ENCODE peak calls at places on chromosomes 1 and 21, in seven cellular contexts. C, F, B, R, L, W and J are unnamed samples.
A peak's percentile ranks its signal among the peaks of the same experiment; 100 is the strongest.

GRCh38 chr1:109556563-109556962 is 8.1 kb downstream of the GNAI3 start:
- DNase-seq in C (no peak), F (no peak), B (no peak), R (no peak), L (no peak), W (no peak), J (no peak)

GRCh38 chr1:112982853-112983539 is 27.0 kb upstream of the SLC16A1 start:
- DNase-seq in C (peak; percentile 12), F (no peak), B (no peak), R (no peak), L (no peak), W (no peak), J (no peak)

GRCh38 chr1:55589656-55590297 is 374.6 kb upstream of the USP24 start:
- DNase-seq in C (no peak), F (no peak), B (no peak), R (no peak), L (no peak), W (no peak), J (no peak)

GRCh38 chr1:157540160-157540748 is 12.1 kb downstream of the FCRL5 start:
- DNase-seq in C (no peak), F (no peak), B (no peak), R (no peak), L (no peak), W (no peak), J (no peak)

GRCh38 chr1:234302334-234302962 is 70.8 kb upstream of the COA6 start:
- DNase-seq in C (no peak), F (no peak), B (no peak), R (no peak), L (no peak), W (no peak), J (no peak)

GRCh38 chr1:55012661-55013060 is 13.9 kb downstream of the BSND start:
- DNase-seq in C (no peak), F (no peak), B (no peak), R (no peak), L (no peak), W (no peak), J (peak; percentile 47)

GRCh38 chr1:7209340-7209739 is 424.1 kb downstream of the CAMTA1 start:
- DNase-seq in C (no peak), F (no peak), B (peak; percentile 42), R (no peak), L (no peak), W (no peak), J (no peak)

GRCh38 chr1:179817789-179818188 is 59.8 kb downstream of the TOR1AIP2 start:
- DNase-seq in C (no peak), F (no peak), B (peak; percentile 49), R (no peak), L (no peak), W (no peak), J (no peak)

GRCh38 chr1:25182629-25183028 is 49.7 kb downstream of the SYF2 start:
- DNase-seq in C (no peak), F (no peak), B (no peak), R (no peak), L (no peak), W (no peak), J (no peak)

GRCh38 chr1:15283500-15283899 is 36.5 kb downstream of the FHAD1 start:
- DNase-seq in C (no peak), F (no peak), B (peak; percentile 75), R (no peak), L (no peak), W (no peak), J (no peak)

GRCh38 chr1:153939476-153939875 is 7.0 kb downstream of the DENND4B start:
- DNase-seq in C (no peak), F (no peak), B (peak; percentile 12), R (no peak), L (no peak), W (no peak), J (no peak)

GRCh38 chr1:44219301-44219626 is 6.0 kb downstream of the DMAP1 start:
- DNase-seq in C (no peak), F (no peak), B (no peak), R (no peak), L (no peak), W (no peak), J (no peak)

GRCh38 chr1:198919667-198920398 is 281.0 kb downstream of the PTPRC start:
- DNase-seq in C (no peak), F (no peak), B (no peak), R (no peak), L (no peak), W (no peak), J (no peak)

GRCh38 chr1:24022611-24023359 is 42.7 kb upstream of the SRSF10 start:
- DNase-seq in C (no peak), F (no peak), B (peak; percentile 29), R (peak; percentile 85), L (peak; percentile 19), W (no peak), J (peak; percentile 25)

GRCh38 chr1:2566106-2567045 is 10.2 kb downstream of the TNFRSF14 start:
- DNase-seq in C (no peak), F (no peak), B (peak; percentile 27), R (no peak), L (no peak), W (no peak), J (no peak)

GRCh38 chr1:209800984-209801834 is 4.7 kb downstream of the IRF6 start:
- DNase-seq in C (no peak), F (no peak), B (peak; percentile 64), R (no peak), L (no peak), W (no peak), J (no peak)

GRCh38 chr1:16612332-16613172 is 812 bp downstream of the NBPF1 start:
- DNase-seq in C (no peak), F (no peak), B (peak; percentile 70), R (peak; percentile 54), L (peak; percentile 76), W (peak; percentile 95), J (peak; percentile 73)

GRCh38 chr1:154768456-154769125 is 101.5 kb downstream of the KCNN3 start:
- DNase-seq in C (no peak), F (no peak), B (no peak), R (no peak), L (no peak), W (no peak), J (no peak)

GRCh38 chr1:225318706-225319575 is 108.9 kb downstream of the LBR start:
- DNase-seq in C (peak; percentile 2), F (peak; percentile 36), B (peak; percentile 42), R (peak; percentile 54), L (peak; percentile 59), W (no peak), J (peak; percentile 42)

GRCh38 chr1:36415661-36416346 is 18.1 kb upstream of the LSM10 start:
- DNase-seq in C (no peak), F (no peak), B (no peak), R (no peak), L (no peak), W (no peak), J (no peak)

GRCh38 chr1:205963352-205963751 is 20.1 kb upstream of the SLC26A9 start:
- DNase-seq in C (no peak), F (no peak), B (no peak), R (no peak), L (no peak), W (no peak), J (no peak)

GRCh38 chr1:18707696-18708257 is 77.1 kb downstream of the PAX7 start:
- DNase-seq in C (no peak), F (no peak), B (no peak), R (no peak), L (no peak), W (no peak), J (no peak)

GRCh38 chr1:169118227-169118626 is 11.7 kb downstream of the ATP1B1 start:
- DNase-seq in C (no peak), F (no peak), B (no peak), R (no peak), L (no peak), W (no peak), J (no peak)

GRCh38 chr1:216310776-216311175 is 112.5 kb downstream of the USH2A start:
- DNase-seq in C (no peak), F (no peak), B (no peak), R (no peak), L (no peak), W (peak; percentile 67), J (peak; percentile 70)

GRCh38 chr21:40516336-40516735 is 330.6 kb downstream of the DSCAM start:
- DNase-seq in C (no peak), F (no peak), B (no peak), R (no peak), L (no peak), W (peak; percentile 48), J (peak; percentile 62)

GRCh38 chr1:81833722-81834121 is 33.0 kb downstream of the ADGRL2 start:
- DNase-seq in C (no peak), F (no peak), B (no peak), R (no peak), L (no peak), W (no peak), J (no peak)

GRCh38 chr1:219909476-219909875 is 18.9 kb downstream of the SLC30A10 start:
- DNase-seq in C (no peak), F (no peak), B (no peak), R (no peak), L (no peak), W (no peak), J (no peak)

GRCh38 chr1:172373864-172374263 is 46.6 kb upstream of the C1orf105 start:
- DNase-seq in C (no peak), F (no peak), B (no peak), R (no peak), L (no peak), W (no peak), J (no peak)

GRCh38 chr1:235908742-235909520 is 42.2 kb upstream of the LYST start:
- DNase-seq in C (no peak), F (peak; percentile 51), B (no peak), R (no peak), L (no peak), W (no peak), J (no peak)

GRCh38 chr1:102891868-102892625 is 216.3 kb downstream of the COL11A1 start:
- DNase-seq in C (no peak), F (no peak), B (no peak), R (no peak), L (no peak), W (no peak), J (no peak)

GRCh38 chr1:155864393-155864792 is 5.0 kb downstream of the SYT11 start:
- DNase-seq in C (no peak), F (no peak), B (no peak), R (no peak), L (no peak), W (no peak), J (no peak)
- TF ChIP-seq JUND in C (no peak), F (no peak), B (no peak), R (no peak), L (no peak), W (no peak), J (no peak)

GRCh38 chr1:170284425-170284824 is 138.7 kb downstream of the NTMT2 start:
- DNase-seq in C (no peak), F (no peak), B (no peak), R (no peak), L (no peak), W (no peak), J (no peak)
- TF ChIP-seq JUND in C (no peak), F (no peak), B (no peak), R (no peak), L (no peak), W (no peak), J (no peak)

GRCh38 chr1:150874455-150875196 is 1.8 kb downstream of the ARNT start:
- DNase-seq in C (no peak), F (no peak), B (no peak), R (no peak), L (no peak), W (no peak), J (no peak)
- TF ChIP-seq JUND in C (no peak), F (no peak), B (no peak), R (no peak), L (no peak), W (no peak), J (no peak)

GRCh38 chr1:228647523-228648444 is 87.5 kb upstream of the RHOU start:
- DNase-seq in C (no peak), F (peak; percentile 78), B (peak; percentile 63), R (peak; percentile 72), L (no peak), W (peak; percentile 78), J (peak; percentile 81)
- TF ChIP-seq JUND in C (no peak), F (no peak), B (no peak), R (no peak), L (no peak), W (no peak), J (no peak)